ENCODE peak calls at places on chromosomes 7 and 10, in nine cellular contexts. One of them, this sample, is unnamed.

GRCh38 chr10:93667795-93668194 is 34.6 kb downstream of the FRA10AC1 start:
- DNase-seq in iris pigment epithelial cell: no peak
- DNase-seq in HCEC 1CT: no peak
- DNase-seq in brain microvascular endothelial cell: no peak
- DNase-seq in HFFc6: no peak
- DNase-seq in stimulated activated CD4-positive, alpha-beta T cell treated with anti-CD3 and anti-CD28 coated beads, Interleukin-2, amount 100 ng/mL, for 4 hours: no peak
- DNase-seq in RCC 7860: no peak
- DNase-seq in GM03348: no peak
- DNase-seq in EL: no peak
- DNase-seq in this sample: no peak

GRCh38 chr10:126376956-126377355 is 11.3 kb downstream of the ADAM12 start:
- DNase-seq in iris pigment epithelial cell: peak
- DNase-seq in HCEC 1CT: peak
- DNase-seq in brain microvascular endothelial cell: peak
- DNase-seq in HFFc6: peak
- DNase-seq in stimulated activated CD4-positive, alpha-beta T cell treated with anti-CD3 and anti-CD28 coated beads, Interleukin-2, amount 100 ng/mL, for 4 hours: no peak
- DNase-seq in RCC 7860: peak
- DNase-seq in GM03348: peak
- DNase-seq in EL: peak
- DNase-seq in this sample: no peak

GRCh38 chr7:18927134-18927533 is 190.3 kb downstream of the TWIST1 start:
- DNase-seq in iris pigment epithelial cell: peak
- DNase-seq in HCEC 1CT: peak
- DNase-seq in brain microvascular endothelial cell: peak
- DNase-seq in HFFc6: peak
- DNase-seq in stimulated activated CD4-positive, alpha-beta T cell treated with anti-CD3 and anti-CD28 coated beads, Interleukin-2, amount 100 ng/mL, for 4 hours: no peak
- DNase-seq in RCC 7860: no peak
- DNase-seq in GM03348: peak
- DNase-seq in EL: peak
- DNase-seq in this sample: no peak

GRCh38 chr7:149753370-149754233 is 19.8 kb downstream of the ZNF467 start:
- DNase-seq in iris pigment epithelial cell: peak
- DNase-seq in HCEC 1CT: peak
- DNase-seq in brain microvascular endothelial cell: peak
- DNase-seq in HFFc6: no peak
- DNase-seq in stimulated activated CD4-positive, alpha-beta T cell treated with anti-CD3 and anti-CD28 coated beads, Interleukin-2, amount 100 ng/mL, for 4 hours: no peak
- DNase-seq in RCC 7860: peak
- DNase-seq in GM03348: peak
- DNase-seq in EL: peak
- DNase-seq in this sample: no peak

GRCh38 chr10:6033954-6034353 is 28.2 kb downstream of the IL2RA start:
- DNase-seq in iris pigment epithelial cell: no peak
- DNase-seq in HCEC 1CT: peak
- DNase-seq in brain microvascular endothelial cell: no peak
- DNase-seq in HFFc6: peak
- DNase-seq in stimulated activated CD4-positive, alpha-beta T cell treated with anti-CD3 and anti-CD28 coated beads, Interleukin-2, amount 100 ng/mL, for 4 hours: no peak
- DNase-seq in RCC 7860: no peak
- DNase-seq in GM03348: peak
- DNase-seq in EL: peak
- DNase-seq in this sample: no peak

GRCh38 chr10:104680467-104681401 is 39.6 kb downstream of the SORCS3 start:
- DNase-seq in iris pigment epithelial cell: peak
- DNase-seq in HCEC 1CT: no peak
- DNase-seq in brain microvascular endothelial cell: no peak
- DNase-seq in HFFc6: no peak
- DNase-seq in stimulated activated CD4-positive, alpha-beta T cell treated with anti-CD3 and anti-CD28 coated beads, Interleukin-2, amount 100 ng/mL, for 4 hours: no peak
- DNase-seq in RCC 7860: no peak
- DNase-seq in GM03348: peak
- DNase-seq in EL: peak
- DNase-seq in this sample: no peak

GRCh38 chr10:60282771-60283353 is 106.8 kb downstream of the ANK3 start:
- DNase-seq in iris pigment epithelial cell: peak
- DNase-seq in HCEC 1CT: peak
- DNase-seq in brain microvascular endothelial cell: peak
- DNase-seq in HFFc6: peak
- DNase-seq in stimulated activated CD4-positive, alpha-beta T cell treated with anti-CD3 and anti-CD28 coated beads, Interleukin-2, amount 100 ng/mL, for 4 hours: no peak
- DNase-seq in RCC 7860: peak
- DNase-seq in GM03348: peak
- DNase-seq in EL: peak
- DNase-seq in this sample: no peak

GRCh38 chr10:17222329-17222728 is 5.7 kb upstream of the VIM start:
- DNase-seq in iris pigment epithelial cell: no peak
- DNase-seq in HCEC 1CT: no peak
- DNase-seq in brain microvascular endothelial cell: no peak
- DNase-seq in HFFc6: no peak
- DNase-seq in stimulated activated CD4-positive, alpha-beta T cell treated with anti-CD3 and anti-CD28 coated beads, Interleukin-2, amount 100 ng/mL, for 4 hours: no peak
- DNase-seq in RCC 7860: no peak
- DNase-seq in GM03348: no peak
- DNase-seq in EL: no peak
- DNase-seq in this sample: no peak

GRCh38 chr10:31630866-31631567 is 297.6 kb downstream of the ARHGAP12 start:
- DNase-seq in iris pigment epithelial cell: no peak
- DNase-seq in HCEC 1CT: no peak
- DNase-seq in brain microvascular endothelial cell: no peak
- DNase-seq in HFFc6: no peak
- DNase-seq in stimulated activated CD4-positive, alpha-beta T cell treated with anti-CD3 and anti-CD28 coated beads, Interleukin-2, amount 100 ng/mL, for 4 hours: no peak
- DNase-seq in RCC 7860: no peak
- DNase-seq in GM03348: no peak
- DNase-seq in EL: no peak
- DNase-seq in this sample: no peak

GRCh38 chr10:14329609-14330246 is 996 bp downstream of the FRMD4A start:
- DNase-seq in iris pigment epithelial cell: no peak
- DNase-seq in HCEC 1CT: no peak
- DNase-seq in brain microvascular endothelial cell: no peak
- DNase-seq in HFFc6: no peak
- DNase-seq in stimulated activated CD4-positive, alpha-beta T cell treated with anti-CD3 and anti-CD28 coated beads, Interleukin-2, amount 100 ng/mL, for 4 hours: no peak
- DNase-seq in RCC 7860: peak
- DNase-seq in GM03348: no peak
- DNase-seq in EL: no peak
- DNase-seq in this sample: no peak

GRCh38 chr7:163298-163695 is 29.1 kb upstream of the FAM20C start:
- DNase-seq in iris pigment epithelial cell: no peak
- DNase-seq in HCEC 1CT: no peak
- DNase-seq in brain microvascular endothelial cell: no peak
- DNase-seq in HFFc6: no peak
- DNase-seq in stimulated activated CD4-positive, alpha-beta T cell treated with anti-CD3 and anti-CD28 coated beads, Interleukin-2, amount 100 ng/mL, for 4 hours: no peak
- DNase-seq in RCC 7860: no peak
- DNase-seq in GM03348: no peak
- DNase-seq in EL: no peak
- DNase-seq in this sample: no peak

GRCh38 chr10:71323407-71323806 is 4.3 kb downstream of the SLC29A3 start:
- DNase-seq in iris pigment epithelial cell: peak
- DNase-seq in HCEC 1CT: peak
- DNase-seq in brain microvascular endothelial cell: peak
- DNase-seq in HFFc6: peak
- DNase-seq in stimulated activated CD4-positive, alpha-beta T cell treated with anti-CD3 and anti-CD28 coated beads, Interleukin-2, amount 100 ng/mL, for 4 hours: no peak
- DNase-seq in RCC 7860: no peak
- DNase-seq in GM03348: no peak
- DNase-seq in EL: peak
- DNase-seq in this sample: no peak

GRCh38 chr7:150901160-150902035 is 49.1 kb downstream of the AOC1 start:
- DNase-seq in iris pigment epithelial cell: no peak
- DNase-seq in HCEC 1CT: no peak
- DNase-seq in brain microvascular endothelial cell: no peak
- DNase-seq in HFFc6: no peak
- DNase-seq in stimulated activated CD4-positive, alpha-beta T cell treated with anti-CD3 and anti-CD28 coated beads, Interleukin-2, amount 100 ng/mL, for 4 hours: no peak
- DNase-seq in RCC 7860: no peak
- DNase-seq in GM03348: no peak
- DNase-seq in EL: no peak
- DNase-seq in this sample: no peak

GRCh38 chr7:31432831-31433340 is 81.0 kb upstream of the ITPRID1 start:
- DNase-seq in iris pigment epithelial cell: peak
- DNase-seq in HCEC 1CT: no peak
- DNase-seq in brain microvascular endothelial cell: no peak
- DNase-seq in HFFc6: no peak
- DNase-seq in stimulated activated CD4-positive, alpha-beta T cell treated with anti-CD3 and anti-CD28 coated beads, Interleukin-2, amount 100 ng/mL, for 4 hours: no peak
- DNase-seq in RCC 7860: no peak
- DNase-seq in GM03348: no peak
- DNase-seq in EL: peak
- DNase-seq in this sample: no peak